ENCODE peak calls at places on chromosomes 12 and 14, in ten cellular contexts. One of them, this sample, is unnamed.
A peak's percentile ranks its signal among the peaks of the same experiment; 100 is the strongest.

GRCh38 chr12:92412931-92413685 is 267.5 kb upstream of the BTG1 start:
- DNase-seq in transverse colon: no peak
- DNase-seq in HFF-Myc: no peak
- DNase-seq in Panc1: no peak
- DNase-seq in sigmoid colon: no peak
- DNase-seq in choroid plexus epithelial cell: peak; percentile 60
- DNase-seq in pancreas: no peak
- DNase-seq in cardiac muscle cell: no peak
- DNase-seq in CD4-positive, alpha-beta T cell: no peak
- DNase-seq in A549: no peak
- DNase-seq in this sample: no peak

GRCh38 chr14:53924754-53925153 is 31.9 kb downstream of the BMP4 start:
- DNase-seq in transverse colon: no peak
- DNase-seq in HFF-Myc: peak; percentile 73
- DNase-seq in Panc1: no peak
- DNase-seq in sigmoid colon: no peak
- DNase-seq in choroid plexus epithelial cell: peak; percentile 67
- DNase-seq in pancreas: no peak
- DNase-seq in cardiac muscle cell: no peak
- DNase-seq in CD4-positive, alpha-beta T cell: no peak
- DNase-seq in A549: peak; percentile 36
- DNase-seq in this sample: no peak

GRCh38 chr12:108634225-108634795 is 616 bp upstream of the SELPLG start:
- DNase-seq in transverse colon: peak; percentile 55
- DNase-seq in HFF-Myc: no peak
- DNase-seq in Panc1: no peak
- DNase-seq in sigmoid colon: no peak
- DNase-seq in choroid plexus epithelial cell: no peak
- DNase-seq in pancreas: no peak
- DNase-seq in cardiac muscle cell: no peak
- DNase-seq in CD4-positive, alpha-beta T cell: peak; percentile 49
- DNase-seq in A549: peak; percentile 44
- DNase-seq in this sample: no peak

GRCh38 chr12:122844366-122844971 is 9.2 kb downstream of the HIP1R start:
- DNase-seq in transverse colon: no peak
- DNase-seq in HFF-Myc: no peak
- DNase-seq in Panc1: no peak
- DNase-seq in sigmoid colon: no peak
- DNase-seq in choroid plexus epithelial cell: no peak
- DNase-seq in pancreas: no peak
- DNase-seq in cardiac muscle cell: no peak
- DNase-seq in CD4-positive, alpha-beta T cell: no peak
- DNase-seq in A549: no peak
- DNase-seq in this sample: no peak

GRCh38 chr12:122614839-122615238 is 87.8 kb downstream of the KNTC1 start:
- DNase-seq in transverse colon: no peak
- DNase-seq in HFF-Myc: no peak
- DNase-seq in Panc1: no peak
- DNase-seq in sigmoid colon: no peak
- DNase-seq in choroid plexus epithelial cell: no peak
- DNase-seq in pancreas: no peak
- DNase-seq in cardiac muscle cell: no peak
- DNase-seq in CD4-positive, alpha-beta T cell: no peak
- DNase-seq in A549: no peak
- DNase-seq in this sample: no peak

GRCh38 chr12:23455283-23455682 is 494.2 kb downstream of the SOX5 start:
- DNase-seq in transverse colon: no peak
- DNase-seq in HFF-Myc: no peak
- DNase-seq in Panc1: no peak
- DNase-seq in sigmoid colon: no peak
- DNase-seq in choroid plexus epithelial cell: no peak
- DNase-seq in pancreas: no peak
- DNase-seq in cardiac muscle cell: no peak
- DNase-seq in CD4-positive, alpha-beta T cell: no peak
- DNase-seq in A549: no peak
- DNase-seq in this sample: no peak

GRCh38 chr12:132204064-132204821 is 60.0 kb downstream of the NOC4L start:
- DNase-seq in transverse colon: no peak
- DNase-seq in HFF-Myc: peak; percentile 40
- DNase-seq in Panc1: no peak
- DNase-seq in sigmoid colon: no peak
- DNase-seq in choroid plexus epithelial cell: no peak
- DNase-seq in pancreas: no peak
- DNase-seq in cardiac muscle cell: no peak
- DNase-seq in CD4-positive, alpha-beta T cell: no peak
- DNase-seq in A549: no peak
- DNase-seq in this sample: no peak

GRCh38 chr12:131222271-131223139 is 268.8 kb downstream of the ADGRD1 start:
- DNase-seq in transverse colon: no peak
- DNase-seq in HFF-Myc: no peak
- DNase-seq in Panc1: no peak
- DNase-seq in sigmoid colon: no peak
- DNase-seq in choroid plexus epithelial cell: no peak
- DNase-seq in pancreas: no peak
- DNase-seq in cardiac muscle cell: no peak
- DNase-seq in CD4-positive, alpha-beta T cell: peak; percentile 7
- DNase-seq in A549: no peak
- DNase-seq in this sample: peak; percentile 31

GRCh38 chr14:99779751-99780150 is 13.5 kb upstream of the EML1 start:
- DNase-seq in transverse colon: no peak
- DNase-seq in HFF-Myc: no peak
- DNase-seq in Panc1: no peak
- DNase-seq in sigmoid colon: no peak
- DNase-seq in choroid plexus epithelial cell: peak; percentile 51
- DNase-seq in pancreas: no peak
- DNase-seq in cardiac muscle cell: no peak
- DNase-seq in CD4-positive, alpha-beta T cell: no peak
- DNase-seq in A549: peak; percentile 56
- DNase-seq in this sample: no peak

GRCh38 chr14:99781091-99781490 is 12.1 kb upstream of the EML1 start:
- DNase-seq in transverse colon: no peak
- DNase-seq in HFF-Myc: no peak
- DNase-seq in Panc1: no peak
- DNase-seq in sigmoid colon: no peak
- DNase-seq in choroid plexus epithelial cell: no peak
- DNase-seq in pancreas: no peak
- DNase-seq in cardiac muscle cell: no peak
- DNase-seq in CD4-positive, alpha-beta T cell: no peak
- DNase-seq in A549: no peak
- DNase-seq in this sample: no peak

GRCh38 chr14:99781853-99782610 is 11.2 kb upstream of the EML1 start:
- DNase-seq in transverse colon: no peak
- DNase-seq in HFF-Myc: no peak
- DNase-seq in Panc1: no peak
- DNase-seq in sigmoid colon: no peak
- DNase-seq in choroid plexus epithelial cell: no peak
- DNase-seq in pancreas: no peak
- DNase-seq in cardiac muscle cell: no peak
- DNase-seq in CD4-positive, alpha-beta T cell: no peak
- DNase-seq in A549: no peak
- DNase-seq in this sample: no peak

GRCh38 chr14:99777956-99778355 is 15.3 kb upstream of the EML1 start:
- DNase-seq in transverse colon: no peak
- DNase-seq in HFF-Myc: no peak
- DNase-seq in Panc1: no peak
- DNase-seq in sigmoid colon: no peak
- DNase-seq in choroid plexus epithelial cell: no peak
- DNase-seq in pancreas: no peak
- DNase-seq in cardiac muscle cell: no peak
- DNase-seq in CD4-positive, alpha-beta T cell: no peak
- DNase-seq in A549: no peak
- DNase-seq in this sample: no peak

GRCh38 chr14:99780690-99781089 is 12.5 kb upstream of the EML1 start:
- DNase-seq in transverse colon: no peak
- DNase-seq in HFF-Myc: no peak
- DNase-seq in Panc1: no peak
- DNase-seq in sigmoid colon: no peak
- DNase-seq in choroid plexus epithelial cell: no peak
- DNase-seq in pancreas: no peak
- DNase-seq in cardiac muscle cell: no peak
- DNase-seq in CD4-positive, alpha-beta T cell: no peak
- DNase-seq in A549: no peak
- DNase-seq in this sample: no peak
- TF ChIP-seq CTCF in transverse colon: no peak
- TF ChIP-seq CTCF in HFF-Myc: no peak
- TF ChIP-seq CTCF in Panc1: no peak
- TF ChIP-seq CTCF in sigmoid colon: no peak
- TF ChIP-seq CTCF in choroid plexus epithelial cell: no peak
- TF ChIP-seq CTCF in pancreas: no peak
- TF ChIP-seq CTCF in cardiac muscle cell: no peak
- TF ChIP-seq CTCF in CD4-positive, alpha-beta T cell: no peak
- TF ChIP-seq CTCF in A549: no peak
- TF ChIP-seq CTCF in this sample: no peak

GRCh38 chr14:89337912-89338311 is 79.1 kb downstream of the FOXN3 start:
- DNase-seq in transverse colon: no peak
- DNase-seq in HFF-Myc: no peak
- DNase-seq in Panc1: no peak
- DNase-seq in sigmoid colon: peak; percentile 78
- DNase-seq in choroid plexus epithelial cell: peak; percentile 41
- DNase-seq in pancreas: no peak
- DNase-seq in cardiac muscle cell: no peak
- DNase-seq in CD4-positive, alpha-beta T cell: no peak
- DNase-seq in A549: no peak
- DNase-seq in this sample: no peak

GRCh38 chr14:89337161-89337560 is 79.9 kb downstream of the FOXN3 start:
- DNase-seq in transverse colon: no peak
- DNase-seq in HFF-Myc: no peak
- DNase-seq in Panc1: no peak
- DNase-seq in sigmoid colon: no peak
- DNase-seq in choroid plexus epithelial cell: no peak
- DNase-seq in pancreas: no peak
- DNase-seq in cardiac muscle cell: no peak
- DNase-seq in CD4-positive, alpha-beta T cell: no peak
- DNase-seq in A549: no peak
- DNase-seq in this sample: no peak

GRCh38 chr14:89339158-89339557 is 77.9 kb downstream of the FOXN3 start:
- DNase-seq in transverse colon: no peak
- DNase-seq in HFF-Myc: no peak
- DNase-seq in Panc1: no peak
- DNase-seq in sigmoid colon: no peak
- DNase-seq in choroid plexus epithelial cell: no peak
- DNase-seq in pancreas: no peak
- DNase-seq in cardiac muscle cell: no peak
- DNase-seq in CD4-positive, alpha-beta T cell: no peak
- DNase-seq in A549: no peak
- DNase-seq in this sample: no peak

GRCh38 chr14:89339579-89339978 is 77.5 kb downstream of the FOXN3 start:
- DNase-seq in transverse colon: no peak
- DNase-seq in HFF-Myc: no peak
- DNase-seq in Panc1: no peak
- DNase-seq in sigmoid colon: no peak
- DNase-seq in choroid plexus epithelial cell: no peak
- DNase-seq in pancreas: no peak
- DNase-seq in cardiac muscle cell: no peak
- DNase-seq in CD4-positive, alpha-beta T cell: no peak
- DNase-seq in A549: no peak
- DNase-seq in this sample: peak; percentile 10

DNA sequence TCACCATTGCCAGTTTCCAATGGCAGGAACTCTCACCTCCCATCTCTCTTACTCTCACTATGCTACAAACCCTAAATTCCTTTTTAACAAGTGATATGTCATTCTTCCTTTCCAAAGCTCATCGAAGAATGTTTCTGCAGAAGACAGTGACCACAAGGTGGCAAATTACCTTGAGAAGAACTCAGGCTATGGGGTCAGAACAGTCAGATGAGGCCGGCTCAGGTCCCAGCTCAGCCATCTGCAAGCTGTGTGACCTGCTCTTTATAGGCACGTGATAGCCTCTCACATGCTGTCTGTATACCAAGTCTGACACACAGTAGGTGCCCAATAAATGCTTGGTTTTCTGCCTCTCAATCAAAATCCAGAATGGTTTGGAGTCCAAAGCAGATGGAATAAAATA is 80.7 kb downstream of the FOXN3 start:
- DNase-seq in transverse colon: no peak
- DNase-seq in HFF-Myc: no peak
- DNase-seq in Panc1: no peak
- DNase-seq in sigmoid colon: no peak
- DNase-seq in choroid plexus epithelial cell: no peak
- DNase-seq in pancreas: no peak
- DNase-seq in cardiac muscle cell: no peak
- DNase-seq in CD4-positive, alpha-beta T cell: no peak
- DNase-seq in A549: peak; percentile 44
- DNase-seq in this sample: no peak
- TF ChIP-seq CTCF in transverse colon: peak; percentile 11
- TF ChIP-seq CTCF in HFF-Myc: no peak
- TF ChIP-seq CTCF in Panc1: no peak
- TF ChIP-seq CTCF in sigmoid colon: no peak
- TF ChIP-seq CTCF in choroid plexus epithelial cell: no peak
- TF ChIP-seq CTCF in pancreas: no peak
- TF ChIP-seq CTCF in cardiac muscle cell: no peak
- TF ChIP-seq CTCF in CD4-positive, alpha-beta T cell: no peak
- TF ChIP-seq CTCF in A549: no peak
- TF ChIP-seq CTCF in this sample: no peak

DNA sequence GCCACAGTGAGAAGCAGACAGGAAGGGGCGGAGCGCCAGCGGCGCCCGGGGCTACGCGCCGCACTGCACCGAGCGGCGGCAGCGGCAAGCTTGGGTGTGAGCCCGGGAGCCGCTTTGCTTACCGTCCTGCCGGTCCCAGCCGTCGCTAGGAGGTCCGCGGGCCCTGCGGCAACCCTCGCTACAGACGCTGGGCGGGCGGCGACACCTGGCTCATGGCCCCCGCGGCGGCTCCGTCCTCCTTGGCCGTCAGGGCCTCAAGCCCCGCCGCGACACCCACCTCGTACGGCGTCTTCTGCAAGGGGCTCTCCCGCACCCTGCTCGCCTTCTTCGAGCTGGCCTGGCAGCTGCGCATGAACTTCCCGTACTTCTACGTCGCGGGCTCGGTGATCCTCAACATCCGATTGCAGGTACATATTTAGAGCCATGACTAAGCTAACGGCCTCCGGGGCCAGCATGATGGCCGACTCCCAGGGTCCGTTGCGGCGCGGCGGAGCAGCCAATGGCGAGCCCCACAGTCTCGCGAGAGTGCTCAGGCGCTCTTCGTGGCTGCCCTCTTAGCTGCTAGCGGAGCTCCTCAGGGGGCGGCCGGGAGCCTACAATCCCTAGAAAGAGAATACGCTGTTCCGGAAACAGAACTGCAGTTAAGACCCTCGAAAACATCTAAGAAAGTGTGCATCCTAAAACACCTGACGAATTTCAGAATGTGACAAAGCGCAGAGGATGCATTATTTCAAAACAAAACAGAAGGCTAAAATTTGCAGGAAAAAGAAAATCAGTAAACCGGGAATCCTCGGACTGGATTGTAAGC is at the start of gene SMIM10L1:
- DNase-seq in transverse colon: peak; percentile 93
- DNase-seq in HFF-Myc: peak; percentile 69
- DNase-seq in Panc1: peak; percentile 46
- DNase-seq in sigmoid colon: peak; percentile 96
- DNase-seq in choroid plexus epithelial cell: peak; percentile 97
- DNase-seq in pancreas: peak; percentile 91
- DNase-seq in cardiac muscle cell: peak; percentile 98
- DNase-seq in CD4-positive, alpha-beta T cell: peak; percentile 87
- DNase-seq in A549: peak; percentile 96
- DNase-seq in this sample: peak; percentile 87
- TF ChIP-seq CTCF in transverse colon: no peak
- TF ChIP-seq CTCF in HFF-Myc: no peak
- TF ChIP-seq CTCF in Panc1: no peak
- TF ChIP-seq CTCF in sigmoid colon: no peak
- TF ChIP-seq CTCF in choroid plexus epithelial cell: no peak
- TF ChIP-seq CTCF in pancreas: no peak
- TF ChIP-seq CTCF in cardiac muscle cell: peak; percentile 15
- TF ChIP-seq CTCF in CD4-positive, alpha-beta T cell: peak; percentile 12
- TF ChIP-seq CTCF in A549: no peak
- TF ChIP-seq CTCF in this sample: no peak

GRCh38 chr12:97134495-97134894 is 227.4 kb downstream of the NEDD1 start:
- DNase-seq in transverse colon: no peak
- DNase-seq in HFF-Myc: no peak
- DNase-seq in Panc1: no peak
- DNase-seq in sigmoid colon: no peak
- DNase-seq in choroid plexus epithelial cell: no peak
- DNase-seq in pancreas: no peak
- DNase-seq in cardiac muscle cell: no peak
- DNase-seq in CD4-positive, alpha-beta T cell: no peak
- DNase-seq in A549: no peak
- DNase-seq in this sample: no peak
- TF ChIP-seq CTCF in transverse colon: no peak
- TF ChIP-seq CTCF in HFF-Myc: no peak
- TF ChIP-seq CTCF in Panc1: no peak
- TF ChIP-seq CTCF in sigmoid colon: no peak
- TF ChIP-seq CTCF in choroid plexus epithelial cell: no peak
- TF ChIP-seq CTCF in pancreas: no peak
- TF ChIP-seq CTCF in cardiac muscle cell: no peak
- TF ChIP-seq CTCF in CD4-positive, alpha-beta T cell: no peak
- TF ChIP-seq CTCF in A549: no peak
- TF ChIP-seq CTCF in this sample: no peak